ENCODE peak calls at places on chromosomes 3 and 15, in six cellular contexts. E is CD8-positive, alpha-beta T cell; T is BJ; D is left ventricle myocardium inferior; V is heart left ventricle; P is MM.1S. X is an unnamed sample.

GRCh38 chr3:4906107-4906621 is 73.1 kb upstream of the BHLHE40 start:
- DNase-seq in E (no peak), T (no peak), D (no peak), V (no peak), P (no peak), X (no peak)

GRCh38 chr3:161989012-161989411 is 492.4 kb downstream of the OTOL1 start:
- DNase-seq in E (no peak), T (no peak), D (no peak), V (no peak), P (no peak), X (no peak)

GRCh38 chr3:33722626-33723370 is 4.7 kb upstream of the CLASP2 start:
- DNase-seq in E (no peak), T (no peak), D (no peak), V (no peak), P (no peak), X (no peak)

GRCh38 chr15:98939311-98940080 is 68.1 kb downstream of the PGPEP1L start:
- DNase-seq in E (no peak), T (no peak), D (no peak), V (no peak), P (no peak), X (no peak)

GRCh38 chr3:127735767-127736693 is 63.3 kb downstream of the ABTB1 start:
- DNase-seq in E (no peak), T (no peak), D (no peak), V (no peak), P (peak; percentile 55), X (no peak)

GRCh38 chr3:197154-197855 is 742 bp downstream of the CHL1 start:
- DNase-seq in E (no peak), T (no peak), D (peak; percentile 13), V (peak; percentile 56), P (no peak), X (no peak)

GRCh38 chr3:19147905-19148767 is at the start of gene KCNH8:
- DNase-seq in E (no peak), T (no peak), D (no peak), V (peak; percentile 56), P (no peak), X (peak; percentile 7)

GRCh38 chr3:125556314-125556713 is 36.3 kb upstream of the SNX4 start:
- DNase-seq in E (no peak), T (no peak), D (no peak), V (no peak), P (no peak), X (no peak)

GRCh38 chr3:99118381-99118780 is 216.9 kb upstream of the DCBLD2 start:
- DNase-seq in E (no peak), T (peak; percentile 84), D (no peak), V (no peak), P (no peak), X (no peak)

GRCh38 chr3:49937081-49937480 is 2.9 kb upstream of the RBM6 start:
- DNase-seq in E (no peak), T (no peak), D (no peak), V (no peak), P (no peak), X (no peak)

GRCh38 chr3:193851941-193852674 is 259.1 kb downstream of the OPA1 start:
- DNase-seq in E (no peak), T (no peak), D (no peak), V (no peak), P (no peak), X (no peak)

GRCh38 chr3:68861521-68861920 is 70.8 kb downstream of the TAFA4 start:
- DNase-seq in E (no peak), T (no peak), D (no peak), V (no peak), P (no peak), X (no peak)

GRCh38 chr3:190205739-190206138 is 85.0 kb upstream of the P3H2 start:
- DNase-seq in E (no peak), T (no peak), D (no peak), V (no peak), P (no peak), X (no peak)

GRCh38 chr3:149744630-149745029 is 7.7 kb downstream of the COMMD2 start:
- DNase-seq in E (no peak), T (no peak), D (no peak), V (no peak), P (no peak), X (no peak)
- H3K36me3 ChIP-seq in E (peaks cover 10% of the 10 kb centered on the region), T (peaks cover 6% of the 10 kb centered on the region), D (peaks cover 98% of the 10 kb centered on the region), V (no peaks in the 10 kb centered on the region), P (no peaks in the 10 kb centered on the region), X (peaks cover 69% of the 10 kb centered on the region)

DNA sequence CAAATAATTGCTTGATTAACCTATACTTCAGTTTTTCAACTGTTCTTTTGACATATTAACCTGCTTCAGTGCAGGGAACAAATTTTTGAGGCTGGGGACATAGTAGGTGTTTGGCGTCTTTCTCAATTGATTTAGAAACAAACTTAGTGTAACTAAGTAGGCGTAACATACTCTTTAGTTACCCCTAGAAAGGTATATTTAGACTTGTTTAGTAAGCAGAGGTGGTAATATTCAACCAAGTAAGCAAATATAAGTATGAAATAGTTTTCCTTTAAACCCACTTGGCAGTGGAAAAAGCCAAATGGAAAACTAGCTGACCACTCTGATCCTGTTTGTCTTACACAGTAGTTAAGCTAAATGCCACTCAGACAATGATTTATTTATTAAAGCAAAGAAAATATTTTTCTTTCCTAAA is 113.2 kb downstream of the MBNL1 start:
- DNase-seq in E (no peak), T (no peak), D (no peak), V (no peak), P (peak; percentile 12), X (no peak)
- H3K36me3 ChIP-seq in E (peaks cover under 1% of the 10 kb centered on the region), T (peaks cover 2% of the 10 kb centered on the region), D (no peaks in the 10 kb centered on the region), V (no peaks in the 10 kb centered on the region), P (no peaks in the 10 kb centered on the region), X (peaks cover 29% of the 10 kb centered on the region)

GRCh38 chr15:74580538-74581350 is 34.9 kb upstream of the CLK3 start:
- DNase-seq in E (no peak), T (no peak), D (no peak), V (no peak), P (no peak), X (no peak)

GRCh38 chr15:74579001-74579400 is 36.6 kb upstream of the CLK3 start:
- DNase-seq in E (no peak), T (no peak), D (no peak), V (no peak), P (no peak), X (no peak)

GRCh38 chr15:74573987-74574386 is 33.0 kb downstream of the ARID3B start:
- DNase-seq in E (no peak), T (no peak), D (no peak), V (no peak), P (no peak), X (no peak)

GRCh38 chr15:74584204-74584603 is 31.4 kb upstream of the CLK3 start:
- DNase-seq in E (no peak), T (no peak), D (no peak), V (no peak), P (no peak), X (no peak)

DNA sequence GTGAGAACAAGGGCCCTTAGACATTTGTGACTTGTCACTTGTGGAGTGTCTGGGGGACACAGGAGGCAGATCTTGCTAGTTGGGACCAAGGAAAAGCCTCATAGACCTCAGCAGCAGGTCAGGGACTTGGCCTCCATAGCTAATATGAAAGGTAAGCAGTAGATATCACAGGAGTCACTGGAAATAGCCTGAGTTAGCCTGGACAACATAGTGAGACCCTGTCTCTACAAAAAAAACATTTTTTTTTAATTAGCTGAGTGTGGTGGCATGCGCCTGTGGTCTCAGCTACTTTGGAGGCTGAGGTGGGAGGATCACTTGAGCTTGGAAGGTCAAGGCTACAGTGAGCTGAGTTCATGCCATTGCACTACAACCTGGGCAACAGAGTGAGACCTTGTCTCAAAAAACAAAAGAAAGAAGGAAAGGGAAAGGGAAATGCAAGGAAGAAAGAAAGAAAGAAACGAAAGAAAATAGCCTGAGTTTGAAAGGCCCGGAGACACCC is 37.1 kb upstream of the CLK3 start:
- DNase-seq in E (no peak), T (no peak), D (no peak), V (no peak), P (no peak), X (no peak)
- H3K36me3 ChIP-seq in E (peaks cover 44% of the 10 kb centered on the region), T (peaks cover 6% of the 10 kb centered on the region), D (peaks cover 32% of the 10 kb centered on the region), V (no peaks in the 10 kb centered on the region), P (peaks cover 5% of the 10 kb centered on the region), X (peaks cover 11% of the 10 kb centered on the region)

DNA sequence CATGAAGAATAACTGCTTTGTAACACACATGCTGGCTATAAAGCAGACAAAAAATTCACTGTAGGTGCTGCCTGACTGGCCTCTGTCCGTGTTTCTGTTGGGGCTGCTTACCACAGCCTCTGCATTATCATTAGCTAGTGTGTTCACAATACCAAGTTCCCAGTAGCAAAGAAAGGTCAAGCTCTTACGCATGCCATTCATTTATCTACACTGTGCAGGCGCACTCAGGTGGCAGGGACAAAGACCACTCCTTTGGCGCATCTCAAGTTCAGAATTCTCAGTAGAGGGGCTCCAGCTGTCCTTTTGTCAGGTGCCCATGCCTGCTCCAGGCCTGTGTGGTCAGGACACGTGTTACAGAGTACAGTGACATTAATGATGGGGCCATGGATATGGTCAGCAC is 22.3 kb downstream of the MLH1 start:
- DNase-seq in E (no peak), T (no peak), D (peak; percentile 37), V (no peak), P (no peak), X (no peak)
- H3K36me3 ChIP-seq in E (peaks cover 29% of the 10 kb centered on the region), T (peaks cover 11% of the 10 kb centered on the region), D (peaks cover 87% of the 10 kb centered on the region), V (peaks cover 2% of the 10 kb centered on the region), P (peaks cover 3% of the 10 kb centered on the region), X (peaks cover 89% of the 10 kb centered on the region)

X was measured in DND-41.